ENCODE peak calls at places on chromosomes 6 and 20, in eight cellular contexts. F is HTR-8/SVneo; C is stromal cell of bone marrow; E is lower leg skin; A is IMR-90; O is activated T-helper 1 cell treated with anti-CD3 and anti-CD28 coated beads, Interleukin-2, amount 50 U/mL, for 16 hours; L is pulmonary artery endothelial cell; D is T follicular helper cell. Q is an unnamed sample.

GRCh38 chr6:67345946-67346345 is 1289.1 kb upstream of the ADGRB3 start:
- DNase-seq in D (no peak), A (no peak), E (no peak), F (no peak), L (no peak), O (no peak), C (no peak), Q (no peak)

GRCh38 chr20:52010541-52010940 is 181.0 kb downstream of the ZFP64 start:
- DNase-seq in C (no peak), E (no peak), D (no peak), L (no peak), A (no peak), O (no peak), F (no peak), Q (no peak)

GRCh38 chr6:27605401-27606342 is 132.8 kb upstream of the ZNF184 start:
- DNase-seq in D (no peak), E (no peak), C (no peak), L (no peak), A (peak), F (peak), O (no peak), Q (no peak)

GRCh38 chr6:155974359-155974758 is 518.7 kb upstream of the NOX3 start:
- DNase-seq in E (no peak), A (no peak), F (no peak), O (no peak), C (no peak), D (no peak), L (no peak), Q (no peak)

GRCh38 chr20:17343631-17344447 is 117.0 kb downstream of the PCSK2 start:
- DNase-seq in L (no peak), C (peak), E (no peak), D (no peak), A (no peak), F (no peak), O (no peak), Q (peak)

GRCh38 chr20:19602660-19603389 is 155.2 kb upstream of the RIN2 start:
- DNase-seq in D (no peak), L (no peak), C (no peak), E (no peak), F (no peak), A (no peak), O (no peak), Q (no peak)

GRCh38 chr6:33590531-33591198 is 10.6 kb upstream of the BAK1 start:
- DNase-seq in E (no peak), C (no peak), F (no peak), O (no peak), L (no peak), D (no peak), A (no peak), Q (no peak)

GRCh38 chr6:11198663-11199603 is 33.5 kb downstream of the NEDD9 start:
- DNase-seq in O (no peak), L (no peak), E (no peak), F (no peak), C (no peak), D (no peak), A (no peak), Q (no peak)

GRCh38 chr6:162181741-162182401 is 545.7 kb downstream of the PRKN start:
- DNase-seq in A (no peak), E (no peak), D (no peak), F (no peak), L (no peak), O (no peak), C (no peak), Q (no peak)

GRCh38 chr6:11196511-11197174 is 35.8 kb downstream of the NEDD9 start:
- DNase-seq in A (peak), D (no peak), L (no peak), E (no peak), F (peak), C (peak), O (no peak), Q (peak)

GRCh38 chr6:162825597-162825996 is 97.8 kb downstream of the PACRG start:
- DNase-seq in C (no peak), F (no peak), A (no peak), D (no peak), E (no peak), L (no peak), O (no peak), Q (no peak)

GRCh38 chr6:11585426-11586016 is 48.0 kb downstream of the TMEM170B start:
- DNase-seq in L (no peak), F (peak), O (no peak), C (peak), E (no peak), D (no peak), A (peak), Q (no peak)

GRCh38 chr6:170178561-170179477 is 112.1 kb downstream of the DLL1 start:
- DNase-seq in F (no peak), A (peak), C (peak), D (no peak), L (peak), E (peak), O (no peak), Q (peak)

GRCh38 chr20:47949230-47949629 is 163.9 kb upstream of the SULF2 start:
- DNase-seq in O (no peak), E (no peak), F (no peak), A (no peak), L (no peak), D (no peak), C (no peak), Q (no peak)

GRCh38 chr20:3759316-3759715 is 8.2 kb downstream of the ADISSP start:
- DNase-seq in A (no peak), O (no peak), L (no peak), C (no peak), E (no peak), D (no peak), F (no peak), Q (no peak)